ENCODE peak calls at places on chromosomes 16 and 17, in seven cellular contexts. V is sciatic nerve; K is A549; O is HuH-7; Z is stimulated activated naive CD4-positive, alpha-beta T cell; M is neuronal stem cell; X is tibial nerve. I is an unnamed sample.

GRCh38 chr16:64409762-64410161 is 712.1 kb downstream of the CDH11 start:
- DNase-seq in V (no peak), K (no peak), O (no peak), Z (no peak), M (no peak), X (peak), I (no peak)

GRCh38 chr17:75039238-75039637 is 7.5 kb downstream of the ATP5PD start:
- DNase-seq in V (no peak), K (no peak), O (no peak), Z (no peak), M (no peak), X (no peak), I (no peak)

GRCh38 chr16:77344306-77344705 is 90.5 kb downstream of the ADAMTS18 start:
- DNase-seq in V (no peak), K (no peak), O (no peak), Z (no peak), M (no peak), X (no peak), I (no peak)

GRCh38 chr17:36510636-36511035 is 24.0 kb downstream of the MYO19 start:
- DNase-seq in V (no peak), K (no peak), O (no peak), Z (no peak), M (no peak), X (no peak), I (no peak)

GRCh38 chr16:71172808-71173207 is 57.7 kb downstream of the HYDIN start:
- DNase-seq in V (no peak), K (no peak), O (no peak), Z (no peak), M (no peak), X (no peak), I (no peak)

GRCh38 chr16:11635127-11635652 is 33.1 kb upstream of the SNN start:
- DNase-seq in V (no peak), K (no peak), O (no peak), Z (no peak), M (no peak), X (no peak), I (no peak)

GRCh38 chr16:55021595-55022475 is 91.2 kb downstream of the IRX5 start:
- DNase-seq in V (no peak), K (peak), O (peak), Z (no peak), M (no peak), X (no peak), I (no peak)

GRCh38 chr16:30023586-30023985 is 588 bp downstream of the C16orf92 start:
- DNase-seq in V (no peak), K (no peak), O (no peak), Z (no peak), M (no peak), X (no peak), I (no peak)

I was measured in RWPE2.